ENCODE peak calls at places on chromosome 22, in eight cellular contexts. X is neuronal stem cell; U is CD4-positive, CD25-positive, alpha-beta regulatory T cell; Z is cardiac muscle cell; C is CD8-positive, alpha-beta memory T cell; E is uterus; A is BJ; J is OCI-LY7. I is an unnamed sample.

GRCh38 chr22:46754110-46754799 is 8.2 kb upstream of the TBC1D22A start:
- DNase-seq in X (no peak), U (no peak), Z (no peak), C (no peak), E (peak; percentile 86), A (peak; percentile 93), J (no peak), I (peak; percentile 89)

GRCh38 chr22:42868751-42869251 is 11.7 kb upstream of the ARFGAP3 start:
- DNase-seq in X (no peak), U (no peak), Z (no peak), C (no peak), E (no peak), A (no peak), J (no peak), I (no peak)

GRCh38 chr22:50530280-50530856 is 556 bp upstream of the TYMP start:
- DNase-seq in X (no peak), U (no peak), Z (no peak), C (no peak), E (peak; percentile 74), A (no peak), J (peak; percentile 78), I (no peak)

GRCh38 chr22:32533265-32534068 is 58.9 kb downstream of the FBXO7 start:
- DNase-seq in X (no peak), U (no peak), Z (no peak), C (no peak), E (peak; percentile 38), A (no peak), J (no peak), I (no peak)

GRCh38 chr22:42848941-42849340 is 8.1 kb downstream of the ARFGAP3 start:
- DNase-seq in X (no peak), U (no peak), Z (no peak), C (no peak), E (no peak), A (no peak), J (no peak), I (no peak)

GRCh38 chr22:43185860-43186261 is 1.1 kb downstream of the TTLL12 start:
- DNase-seq in X (no peak), U (no peak), Z (peak; percentile 23), C (no peak), E (peak; percentile 53), A (no peak), J (peak; percentile 19), I (no peak)

GRCh38 chr22:47836957-47837356 is 1074.5 kb downstream of the TBC1D22A start:
- DNase-seq in X (no peak), U (no peak), Z (no peak), C (no peak), E (no peak), A (no peak), J (no peak), I (peak; percentile 45)

GRCh38 chr22:45867118-45867905 is 109.7 kb downstream of the WNT7B start:
- DNase-seq in X (no peak), U (no peak), Z (peak; percentile 70), C (no peak), E (no peak), A (no peak), J (no peak), I (no peak)

GRCh38 chr22:37805878-37806277 is 1.9 kb upstream of the GCAT start:
- DNase-seq in X (no peak), U (no peak), Z (no peak), C (no peak), E (no peak), A (no peak), J (no peak), I (no peak)

GRCh38 chr22:37809672-37810333 is 2.1 kb downstream of the GCAT start:
- DNase-seq in X (no peak), U (no peak), Z (no peak), C (no peak), E (no peak), A (no peak), J (no peak), I (no peak)

GRCh38 chr22:37807410-37808293 is at the start of gene GCAT:
- DNase-seq in X (peak; percentile 97), U (peak; percentile 95), Z (peak; percentile 98), C (peak; percentile 76), E (peak; percentile 96), A (peak; percentile 84), J (peak; percentile 95), I (peak; percentile 90)

GRCh38 chr22:37806409-37807338 is 1.1 kb upstream of the GCAT start:
- DNase-seq in X (no peak), U (no peak), Z (peak; percentile 49), C (no peak), E (peak; percentile 49), A (no peak), J (no peak), I (no peak)

DNA sequence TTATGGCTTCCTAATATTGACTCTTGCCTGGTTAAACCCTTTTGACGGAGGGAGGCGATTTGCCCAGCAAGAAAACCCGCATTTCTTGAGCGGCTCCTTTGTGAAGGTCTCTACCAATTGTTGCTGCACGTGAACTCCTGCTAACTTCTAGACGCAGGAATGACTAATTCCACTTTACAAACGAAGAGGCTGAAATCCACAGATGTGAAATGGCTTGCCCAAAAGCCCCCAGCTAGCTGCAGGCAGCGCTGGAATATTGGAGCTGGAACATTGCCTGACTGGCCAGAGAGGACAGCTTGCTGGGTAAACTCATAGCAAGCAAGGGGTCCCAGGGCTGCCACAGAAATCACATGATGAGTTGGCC is 542 bp downstream of the GCAT start:
- DNase-seq in X (no peak), U (no peak), Z (no peak), C (no peak), E (no peak), A (no peak), J (no peak), I (no peak)
- H3K4me3 ChIP-seq in X (peak overlapping the region; percentile 80), U (peak overlapping the region; percentile 5), Z (peak overlapping the region; percentile 73), C (peak overlapping the region; percentile 70), E (peak overlapping the region; percentile 43), A (peak overlapping the region; percentile 61), J (peak overlapping the region; percentile 72), I (peak overlapping the region; percentile 75)

GRCh38 chr22:20243176-20243544 is 25.0 kb downstream of the RTN4R start:
- DNase-seq in X (no peak), U (no peak), Z (no peak), C (no peak), E (no peak), A (no peak), J (no peak), I (no peak)

GRCh38 chr22:20242393-20243175 is 25.5 kb downstream of the RTN4R start:
- DNase-seq in X (no peak), U (peak; percentile 30), Z (no peak), C (peak; percentile 42), E (no peak), A (no peak), J (no peak), I (no peak)

GRCh38 chr22:20244250-20244648 is 23.9 kb downstream of the RTN4R start:
- DNase-seq in X (no peak), U (no peak), Z (no peak), C (no peak), E (no peak), A (no peak), J (no peak), I (no peak)

GRCh38 chr22:20244744-20245576 is 23.2 kb downstream of the RTN4R start:
- DNase-seq in X (no peak), U (peak; percentile 81), Z (no peak), C (peak; percentile 69), E (no peak), A (no peak), J (peak; percentile 30), I (no peak)

DNA sequence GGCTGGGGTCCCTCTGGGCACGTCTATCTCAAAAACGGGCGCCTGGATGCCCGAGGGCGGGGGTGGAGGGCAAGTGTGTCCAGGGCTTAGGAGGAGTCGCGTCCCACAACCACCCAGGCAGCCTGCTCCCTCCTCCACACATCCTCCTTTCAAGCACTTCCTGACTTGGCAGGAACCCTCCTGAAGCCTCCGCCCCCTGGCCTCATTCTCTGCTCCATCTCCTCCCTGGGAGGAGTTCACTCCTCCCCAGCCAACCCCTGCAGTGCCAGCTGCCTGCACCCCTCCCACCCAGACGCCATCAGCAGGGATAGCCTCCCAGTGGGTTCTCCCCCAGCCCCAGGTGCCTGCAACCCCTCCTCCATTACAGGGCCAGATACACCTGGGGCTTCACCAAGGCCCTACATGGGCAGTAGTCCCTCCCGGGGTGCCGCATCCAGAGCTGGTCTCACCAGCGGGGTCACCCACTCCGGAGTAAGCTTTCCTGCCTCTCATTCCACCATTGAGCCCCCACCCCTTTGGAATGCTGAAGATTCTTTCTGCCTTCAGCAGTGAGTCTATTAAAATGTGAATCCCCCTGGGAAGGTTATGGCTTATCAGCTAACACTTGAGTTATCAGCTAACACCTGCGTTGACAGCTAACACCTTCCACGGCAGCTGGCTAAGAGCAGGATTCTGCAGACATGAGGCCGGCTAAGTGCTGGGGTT is 24.4 kb downstream of the RTN4R start:
- DNase-seq in X (no peak), U (peak; percentile 87), Z (peak; percentile 92), C (peak; percentile 55), E (peak; percentile 77), A (peak; percentile 19), J (peak; percentile 44), I (peak; percentile 40)
- H3K4me3 ChIP-seq in X (no peak overlapping the region), U (no peak overlapping the region), Z (no peak overlapping the region), C (peak overlapping the region; percentile 65), E (no peak overlapping the region), A (no peak overlapping the region), J (no peak overlapping the region), I (peak overlapping the region; percentile 17)

DNA sequence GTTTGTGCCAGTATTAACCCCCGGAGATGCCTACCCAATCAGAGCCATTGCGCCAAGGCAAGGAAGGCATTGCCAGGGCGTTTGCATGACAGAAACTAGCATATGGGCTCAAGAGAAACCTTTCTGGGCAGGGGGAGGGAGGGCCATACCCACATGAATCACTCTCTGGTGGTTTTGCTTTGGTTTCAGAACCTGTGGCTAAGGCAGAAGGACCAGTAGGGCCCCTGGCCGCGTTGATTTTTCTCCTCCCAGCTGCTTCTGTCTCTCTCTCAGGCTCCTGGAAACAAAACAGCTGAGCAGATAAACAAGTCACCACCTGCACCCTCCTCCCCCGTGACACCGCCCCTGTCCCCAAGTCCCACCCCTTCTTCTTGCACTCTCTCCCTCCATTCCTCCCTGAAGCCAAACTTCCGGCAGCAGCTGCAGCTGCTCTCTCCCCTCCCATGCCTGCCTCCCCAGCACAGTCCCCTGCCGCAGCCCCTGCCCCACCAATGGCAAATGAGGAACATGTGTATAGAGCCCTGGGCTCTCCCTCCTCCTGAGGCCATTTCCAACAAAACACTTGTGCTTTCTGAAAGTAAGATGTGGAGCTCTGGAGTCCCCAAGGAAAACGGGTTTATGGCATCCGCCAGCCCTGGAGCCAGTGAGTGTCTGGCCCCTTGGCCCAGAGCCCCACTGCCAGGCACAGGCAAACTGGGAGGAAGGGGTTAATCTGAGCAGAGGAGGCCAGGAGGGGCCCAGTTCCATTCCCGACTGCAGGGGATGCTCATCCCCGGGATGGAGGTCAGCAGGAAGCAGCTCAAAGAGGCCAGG is 39.0 kb upstream of the ADA2 start:
- DNase-seq in X (peak; percentile 75), U (peak; percentile 95), Z (peak; percentile 79), C (peak; percentile 26), E (peak; percentile 63), A (no peak), J (peak; percentile 93), I (peak; percentile 78)
- H3K4me3 ChIP-seq in X (peak overlapping the region; percentile 38), U (peak overlapping the region; percentile 70), Z (no peak overlapping the region), C (no peak overlapping the region), E (no peak overlapping the region), A (no peak overlapping the region), J (peak overlapping the region; percentile 44), I (no peak overlapping the region)

DNA sequence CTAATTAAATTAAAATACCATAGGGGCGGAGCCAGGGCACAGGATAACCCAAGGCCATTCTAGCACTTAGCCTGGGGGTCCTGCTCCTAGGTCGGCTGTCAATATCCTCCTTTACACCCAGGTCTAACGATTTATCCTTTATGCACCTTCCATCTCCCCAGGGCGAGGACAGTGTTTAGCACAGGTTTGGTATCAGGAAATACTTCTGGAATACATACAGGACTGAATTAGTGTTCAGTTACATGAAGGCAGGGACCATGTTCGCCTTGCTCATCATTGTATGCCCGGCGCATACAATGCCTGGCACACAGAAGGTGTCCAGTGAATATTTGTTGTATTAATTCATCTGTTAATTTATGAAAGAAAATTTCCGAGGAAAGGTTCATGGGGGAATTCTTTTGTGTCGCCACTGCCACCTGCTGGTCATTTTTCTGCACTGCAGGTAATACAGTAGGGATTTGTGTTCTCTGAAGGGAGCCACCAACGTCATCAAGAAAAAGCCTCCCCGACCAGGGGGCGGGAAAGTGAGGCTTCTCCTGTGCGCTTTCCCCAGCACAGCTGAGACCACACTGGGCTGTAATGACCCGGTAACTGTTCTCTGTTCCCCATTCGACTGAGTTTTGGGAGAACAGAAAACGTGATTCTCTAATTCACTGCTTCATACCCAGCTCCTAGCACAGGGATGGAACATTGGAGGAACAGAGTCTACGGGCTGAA is 68.7 kb upstream of the ASPHD2 start:
- DNase-seq in X (peak; percentile 86), U (peak; percentile 68), Z (peak; percentile 75), C (peak; percentile 43), E (peak; percentile 43), A (peak; percentile 19), J (peak; percentile 70), I (peak; percentile 24)
- H3K4me3 ChIP-seq in X (peak overlapping the region; percentile 26), U (no peak overlapping the region), Z (no peak overlapping the region), C (no peak overlapping the region), E (no peak overlapping the region), A (no peak overlapping the region), J (no peak overlapping the region), I (peak overlapping the region; percentile 14)